ENCODE peak calls at places on chromosomes 4 and X, in four cellular contexts. One of them, this sample, is unnamed.

GRCh38 chr4:80538276-80538926 is 202.9 kb downstream of the CFAP299 start:
- DNase-seq in GM12878: no peak
- DNase-seq in cardiac muscle cell: no peak
- DNase-seq in mammary epithelial cell: peak; percentile 67
- DNase-seq in this sample: no peak

GRCh38 chrX:22063284-22063683 is 31.2 kb downstream of the PHEX start:
- DNase-seq in cardiac muscle cell: peak; percentile 38
- DNase-seq in mammary epithelial cell: peak; percentile 35
- DNase-seq in GM12878: peak; percentile 64
- DNase-seq in this sample: no peak

GRCh38 chrX:43693602-43694406 is 37.7 kb downstream of the MAOA start:
- DNase-seq in cardiac muscle cell: no peak
- DNase-seq in mammary epithelial cell: no peak
- DNase-seq in GM12878: no peak
- DNase-seq in this sample: no peak

GRCh38 chrX:30618160-30618765 is 35.0 kb upstream of the GK start:
- DNase-seq in cardiac muscle cell: peak; percentile 5
- DNase-seq in mammary epithelial cell: no peak
- DNase-seq in GM12878: no peak
- DNase-seq in this sample: no peak

GRCh38 chr4:155543126-155543765 is 123.4 kb upstream of the GUCY1A1 start:
- DNase-seq in cardiac muscle cell: peak; percentile 48
- DNase-seq in GM12878: no peak
- DNase-seq in mammary epithelial cell: peak; percentile 75
- DNase-seq in this sample: no peak

GRCh38 chr4:58776627-58777026 is 1666.4 kb upstream of the IGFBP7 start:
- DNase-seq in GM12878: no peak
- DNase-seq in cardiac muscle cell: no peak
- DNase-seq in mammary epithelial cell: no peak
- DNase-seq in this sample: no peak

GRCh38 chrX:119228506-119229290 is 7.4 kb upstream of the PGRMC1 start:
- DNase-seq in mammary epithelial cell: peak; percentile 50
- DNase-seq in cardiac muscle cell: peak; percentile 92
- DNase-seq in GM12878: no peak
- DNase-seq in this sample: no peak

GRCh38 chr4:48340276-48340904 is 939 bp upstream of the SLAIN2 start:
- DNase-seq in cardiac muscle cell: peak; percentile 75
- DNase-seq in GM12878: no peak
- DNase-seq in mammary epithelial cell: peak; percentile 54
- DNase-seq in this sample: no peak

GRCh38 chrX:150482537-150483217 is 85.7 kb upstream of the MTM1 start:
- DNase-seq in mammary epithelial cell: peak; percentile 92
- DNase-seq in GM12878: no peak
- DNase-seq in cardiac muscle cell: peak; percentile 32
- DNase-seq in this sample: no peak

GRCh38 chrX:40394302-40394701 is 186.5 kb upstream of the ATP6AP2 start:
- DNase-seq in GM12878: no peak
- DNase-seq in cardiac muscle cell: no peak
- DNase-seq in mammary epithelial cell: no peak
- DNase-seq in this sample: no peak

GRCh38 chrX:121244511-121244910 is 197.1 kb downstream of the GLUD2 start:
- DNase-seq in cardiac muscle cell: no peak
- DNase-seq in GM12878: no peak
- DNase-seq in mammary epithelial cell: no peak
- DNase-seq in this sample: no peak

GRCh38 chrX:154457491-154458115 is 478 bp upstream of the PLXNA3 start:
- DNase-seq in mammary epithelial cell: peak; percentile 58
- DNase-seq in GM12878: no peak
- DNase-seq in cardiac muscle cell: no peak
- DNase-seq in this sample: peak; percentile 9

GRCh38 chr4:186942745-186943606 is 219.3 kb upstream of the FAT1 start:
- DNase-seq in GM12878: no peak
- DNase-seq in cardiac muscle cell: peak; percentile 70
- DNase-seq in mammary epithelial cell: no peak
- DNase-seq in this sample: peak; percentile 36

GRCh38 chr4:24105183-24106039 is 215.6 kb upstream of the PPARGC1A start:
- DNase-seq in mammary epithelial cell: peak; percentile 2
- DNase-seq in cardiac muscle cell: peak; percentile 91
- DNase-seq in GM12878: no peak
- DNase-seq in this sample: no peak

GRCh38 chr4:155809835-155810234 is 51.0 kb downstream of the GUCY1B1 start:
- DNase-seq in mammary epithelial cell: peak; percentile 59
- DNase-seq in GM12878: peak; percentile 55
- DNase-seq in cardiac muscle cell: peak; percentile 92
- DNase-seq in this sample: no peak

GRCh38 chr4:157564771-157565170 is 344.2 kb downstream of the GRIA2 start:
- DNase-seq in cardiac muscle cell: no peak
- DNase-seq in mammary epithelial cell: peak; percentile 51
- DNase-seq in GM12878: no peak
- DNase-seq in this sample: no peak

GRCh38 chrX:129091097-129091496 is 432.2 kb downstream of the SMARCA1 start:
- DNase-seq in cardiac muscle cell: no peak
- DNase-seq in mammary epithelial cell: no peak
- DNase-seq in GM12878: no peak
- DNase-seq in this sample: no peak

GRCh38 chrX:96705905-96706304 is 21.3 kb downstream of the DIAPH2 start:
- DNase-seq in cardiac muscle cell: no peak
- DNase-seq in mammary epithelial cell: no peak
- DNase-seq in GM12878: no peak
- DNase-seq in this sample: no peak

GRCh38 chrX:7159132-7159861 is 11.3 kb upstream of the PUDP start:
- DNase-seq in mammary epithelial cell: peak; percentile 86
- DNase-seq in GM12878: no peak
- DNase-seq in cardiac muscle cell: peak; percentile 17
- DNase-seq in this sample: no peak

GRCh38 chr4:103193457-103193856 is 4.7 kb downstream of the CENPE start:
- DNase-seq in cardiac muscle cell: no peak
- DNase-seq in GM12878: no peak
- DNase-seq in mammary epithelial cell: no peak
- DNase-seq in this sample: no peak

GRCh38 chrX:63349307-63349706 is 1.8 kb downstream of the SPIN4 start:
- DNase-seq in cardiac muscle cell: peak; percentile 2
- DNase-seq in mammary epithelial cell: no peak
- DNase-seq in GM12878: no peak
- DNase-seq in this sample: no peak

GRCh38 chr4:121758896-121759568 is 5.9 kb downstream of the SMIM43 start:
- DNase-seq in mammary epithelial cell: peak; percentile 16
- DNase-seq in GM12878: no peak
- DNase-seq in cardiac muscle cell: peak; percentile 33
- DNase-seq in this sample: no peak

GRCh38 chrX:9465380-9466114 is 689 bp downstream of the TBL1X start:
- DNase-seq in GM12878: no peak
- DNase-seq in mammary epithelial cell: peak; percentile 7
- DNase-seq in cardiac muscle cell: no peak
- DNase-seq in this sample: peak; percentile 22

GRCh38 chr4:184978211-184978610 is 40.1 kb upstream of the HELT start:
- DNase-seq in GM12878: no peak
- DNase-seq in cardiac muscle cell: peak; percentile 58
- DNase-seq in mammary epithelial cell: no peak
- DNase-seq in this sample: peak; percentile 63

GRCh38 chrX:1205681-1206611 is 6.5 kb downstream of the CRLF2 start:
- DNase-seq in cardiac muscle cell: peak; percentile 44
- DNase-seq in mammary epithelial cell: peak; percentile 68
- DNase-seq in GM12878: no peak
- DNase-seq in this sample: peak; percentile 37

GRCh38 chrX:9737363-9737762 is 28.3 kb downstream of the GPR143 start:
- DNase-seq in cardiac muscle cell: no peak
- DNase-seq in mammary epithelial cell: peak; percentile 5
- DNase-seq in GM12878: no peak
- DNase-seq in this sample: no peak

GRCh38 chrX:117701050-117701449 is 415.6 kb downstream of the KLHL13 start:
- DNase-seq in cardiac muscle cell: no peak
- DNase-seq in GM12878: no peak
- DNase-seq in mammary epithelial cell: no peak
- DNase-seq in this sample: no peak

GRCh38 chr4:185143596-185143969 is 517 bp downstream of the SLC25A4 start:
- DNase-seq in cardiac muscle cell: peak; percentile 14
- DNase-seq in GM12878: no peak
- DNase-seq in mammary epithelial cell: peak; percentile 53
- DNase-seq in this sample: peak; percentile 77

GRCh38 chr4:41339812-41340809 is 83.4 kb downstream of the UCHL1 start:
- DNase-seq in cardiac muscle cell: peak; percentile 48
- DNase-seq in mammary epithelial cell: no peak
- DNase-seq in GM12878: no peak
- DNase-seq in this sample: no peak
- TF ChIP-seq CTCF in cardiac muscle cell: no peak
- TF ChIP-seq CTCF in mammary epithelial cell: no peak
- TF ChIP-seq CTCF in GM12878: no peak
- TF ChIP-seq CTCF in this sample: no peak

GRCh38 chr4:89803915-89804314 is 33.0 kb downstream of the SNCA start:
- DNase-seq in mammary epithelial cell: no peak
- DNase-seq in GM12878: no peak
- DNase-seq in cardiac muscle cell: peak; percentile 10
- DNase-seq in this sample: no peak
- H3K27ac ChIP-seq in mammary epithelial cell: no peak overlapping the region
- H3K27ac ChIP-seq in GM12878: no peak overlapping the region
- H3K27ac ChIP-seq in cardiac muscle cell: no peak overlapping the region
- H3K27ac ChIP-seq in this sample: no peak overlapping the region

DNA sequence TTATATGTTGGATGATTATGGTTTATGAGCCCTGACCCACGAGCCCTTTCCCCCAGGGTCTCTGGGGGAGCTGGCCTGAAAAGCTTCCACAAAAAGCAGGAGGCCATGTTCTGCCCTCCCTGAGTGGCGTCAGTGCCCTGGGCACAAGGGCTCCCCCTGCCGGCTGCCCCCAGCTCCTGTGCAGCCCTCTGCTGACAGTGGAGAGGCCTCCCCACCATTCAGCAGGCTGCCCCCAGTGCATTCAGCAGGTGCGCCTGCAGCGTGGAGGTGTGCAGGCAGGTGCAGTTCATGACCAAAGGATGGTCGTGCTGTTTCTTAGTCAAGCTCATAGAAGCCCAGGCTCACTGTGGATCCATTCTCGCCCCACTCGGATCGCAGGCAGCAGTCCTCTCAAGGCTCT is 12.5 kb upstream of the S100P start:
- DNase-seq in mammary epithelial cell: no peak
- DNase-seq in cardiac muscle cell: no peak
- DNase-seq in GM12878: no peak
- DNase-seq in this sample: no peak
- H3K4me3 ChIP-seq in mammary epithelial cell: no peak overlapping the region
- H3K4me3 ChIP-seq in cardiac muscle cell: no peak overlapping the region
- H3K4me3 ChIP-seq in GM12878: no peak overlapping the region
- H3K4me3 ChIP-seq in this sample: no peak overlapping the region

GRCh38 chrX:107629533-107629909 is 1.2 kb downstream of the PRPS1 start:
- DNase-seq in mammary epithelial cell: peak; percentile 9
- DNase-seq in GM12878: no peak
- DNase-seq in cardiac muscle cell: peak; percentile 29
- DNase-seq in this sample: no peak
- TF ChIP-seq CTCF in mammary epithelial cell: peak; percentile 21
- TF ChIP-seq CTCF in GM12878: peak; percentile 23
- TF ChIP-seq CTCF in cardiac muscle cell: peak; percentile 31
- TF ChIP-seq CTCF in this sample: no peak

GRCh38 chr4:76278583-76278982 is 27.1 kb downstream of the FAM47E start:
- DNase-seq in mammary epithelial cell: no peak
- DNase-seq in GM12878: no peak
- DNase-seq in cardiac muscle cell: no peak
- DNase-seq in this sample: no peak
- H3K27ac ChIP-seq in mammary epithelial cell: no peak overlapping the region
- H3K27ac ChIP-seq in GM12878: no peak overlapping the region
- H3K27ac ChIP-seq in cardiac muscle cell: no peak overlapping the region
- H3K27ac ChIP-seq in this sample: no peak overlapping the region

GRCh38 chr4:1012031-1012739 is 759 bp downstream of the FGFRL1 start:
- DNase-seq in GM12878: no peak
- DNase-seq in mammary epithelial cell: peak; percentile 40
- DNase-seq in cardiac muscle cell: peak; percentile 36
- DNase-seq in this sample: no peak

GRCh38 chr4:1010522-1011021 is 854 bp upstream of the FGFRL1 start:
- DNase-seq in cardiac muscle cell: peak; percentile 94
- DNase-seq in GM12878: no peak
- DNase-seq in mammary epithelial cell: peak; percentile 93
- DNase-seq in this sample: no peak

GRCh38 chr4:1009647-1010521 is 1.5 kb upstream of the FGFRL1 start:
- DNase-seq in cardiac muscle cell: peak; percentile 56
- DNase-seq in GM12878: no peak
- DNase-seq in mammary epithelial cell: peak; percentile 38
- DNase-seq in this sample: peak; percentile 59

GRCh38 chr4:1008840-1009646 is 2.4 kb upstream of the FGFRL1 start:
- DNase-seq in GM12878: no peak
- DNase-seq in mammary epithelial cell: peak; percentile 17
- DNase-seq in cardiac muscle cell: no peak
- DNase-seq in this sample: peak; percentile 26

DNA sequence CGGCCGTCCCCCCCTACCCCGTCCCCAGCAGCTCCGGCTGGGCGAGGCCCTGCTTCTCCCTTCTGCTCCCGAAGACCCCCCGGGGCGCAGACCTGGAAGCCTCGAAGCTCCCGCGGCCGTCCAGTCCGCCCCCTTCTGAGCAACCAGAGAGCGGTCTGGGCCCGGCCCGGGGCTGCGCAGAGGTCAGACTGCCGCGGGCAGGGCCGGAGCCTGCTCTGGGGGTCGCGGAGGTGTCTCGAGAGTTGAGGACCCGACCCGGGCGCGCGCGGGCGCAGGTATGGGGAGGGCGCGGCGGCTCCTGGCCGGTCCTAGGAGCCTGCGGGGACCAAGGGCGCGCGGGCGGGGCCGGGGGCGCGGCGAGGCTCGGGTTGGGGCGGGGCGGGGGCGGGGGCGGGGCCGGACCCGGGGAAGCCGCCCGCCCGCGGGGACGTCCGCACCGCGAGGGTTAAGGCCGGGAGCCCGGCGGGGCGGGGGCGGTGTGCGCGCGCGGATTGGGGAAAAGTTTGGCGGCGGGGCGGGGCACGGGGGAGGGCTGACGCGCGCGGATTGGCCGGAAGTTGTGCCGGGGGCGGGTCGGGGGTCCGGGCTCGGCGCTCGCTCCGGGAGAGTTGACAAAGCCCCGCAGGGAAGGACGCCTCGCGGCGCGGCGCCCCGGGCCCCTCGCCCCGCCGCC is at the start of gene FGFRL1:
- DNase-seq in mammary epithelial cell: peak; percentile 86
- DNase-seq in cardiac muscle cell: peak; percentile 94
- DNase-seq in GM12878: no peak
- DNase-seq in this sample: peak; percentile 95
- H3K4me3 ChIP-seq in mammary epithelial cell: peak within 1 kb of the TSS; percentile 49
- H3K4me3 ChIP-seq in cardiac muscle cell: peak within 1 kb of the TSS; percentile 52
- H3K4me3 ChIP-seq in GM12878: peak within 1 kb of the TSS; percentile 61
- H3K4me3 ChIP-seq in this sample: peak within 1 kb of the TSS; percentile 57

GRCh38 chr4:139281212-139281611 is 1.2 kb upstream of the MGARP start:
- DNase-seq in cardiac muscle cell: no peak
- DNase-seq in mammary epithelial cell: no peak
- DNase-seq in GM12878: no peak
- DNase-seq in this sample: no peak
- TF ChIP-seq CTCF in cardiac muscle cell: no peak
- TF ChIP-seq CTCF in mammary epithelial cell: peak; percentile 43
- TF ChIP-seq CTCF in GM12878: peak; percentile 4
- TF ChIP-seq CTCF in this sample: no peak

This sample was measured in heart right ventricle.